ENCODE peak calls at places on chromosomes 13 and 19, in six cellular contexts. S, B, W, A, P and Y are unnamed samples.

GRCh38 chr19:19591133-19591825 is 27.2 kb downstream of the PBX4 start:
- DNase-seq in S (peak; percentile 50), B (no peak), W (peak; percentile 78), A (peak; percentile 92), P (no peak), Y (peak; percentile 94)

GRCh38 chr13:109922518-109922917 is 136.1 kb upstream of the IRS2 start:
- DNase-seq in S (no peak), B (no peak), W (no peak), A (no peak), P (no peak), Y (peak; percentile 32)

GRCh38 chr13:72820898-72821279 is 39.0 kb downstream of the PIBF1 start:
- DNase-seq in S (no peak), B (no peak), W (peak; percentile 92), A (no peak), P (no peak), Y (no peak)

GRCh38 chr13:109880371-109881346 is 94.3 kb upstream of the IRS2 start:
- DNase-seq in S (no peak), B (no peak), W (no peak), A (no peak), P (no peak), Y (no peak)

GRCh38 chr13:23999411-23999810 is 102.1 kb upstream of the C1QTNF9B start:
- DNase-seq in S (no peak), B (no peak), W (no peak), A (no peak), P (no peak), Y (no peak)

GRCh38 chr13:75458696-75459422 is 23.1 kb downstream of the TBC1D4 start:
- DNase-seq in S (peak; percentile 50), B (peak; percentile 48), W (peak; percentile 29), A (no peak), P (no peak), Y (no peak)

GRCh38 chr13:58476176-58476575 is 844.6 kb downstream of the PCDH17 start:
- DNase-seq in S (peak; percentile 28), B (no peak), W (peak; percentile 92), A (no peak), P (no peak), Y (no peak)

GRCh38 chr13:30610311-30610710 is 7.4 kb upstream of the USPL1 start:
- DNase-seq in S (no peak), B (no peak), W (no peak), A (no peak), P (no peak), Y (no peak)

GRCh38 chr19:34391813-34392212 is 12.4 kb upstream of the PDCD2L start:
- DNase-seq in S (no peak), B (no peak), W (no peak), A (no peak), P (peak; percentile 59), Y (no peak)

GRCh38 chr19:4061178-4061682 is 5.5 kb downstream of the ZBTB7A start:
- DNase-seq in S (peak; percentile 73), B (no peak), W (no peak), A (no peak), P (no peak), Y (no peak)

GRCh38 chr13:110575322-110576069 is 14.0 kb upstream of the RAB20 start:
- DNase-seq in S (peak; percentile 61), B (peak; percentile 44), W (peak; percentile 85), A (no peak), P (peak; percentile 29), Y (peak; percentile 59)

GRCh38 chr19:3691726-3692125 is 8.5 kb downstream of the PIP5K1C start:
- DNase-seq in S (no peak), B (no peak), W (no peak), A (no peak), P (no peak), Y (no peak)

GRCh38 chr13:45434556-45435371 is 16.6 kb upstream of the SLC25A30 start:
- DNase-seq in S (no peak), B (no peak), W (no peak), A (no peak), P (no peak), Y (no peak)

GRCh38 chr13:65260938-65261880 is 1968.9 kb downstream of the PCDH9 start:
- DNase-seq in S (no peak), B (no peak), W (no peak), A (no peak), P (no peak), Y (no peak)

GRCh38 chr19:46080561-46080960 is 39.8 kb upstream of the IGFL4 start:
- DNase-seq in S (no peak), B (no peak), W (no peak), A (peak; percentile 100), P (no peak), Y (peak; percentile 56)

GRCh38 chr19:28429356-28429755 is 783.6 kb downstream of the UQCRFS1 start:
- DNase-seq in S (no peak), B (no peak), W (no peak), A (no peak), P (no peak), Y (no peak)
- H3K4me2 ChIP-seq in S (no peak overlapping the region), B (no peak overlapping the region), W (no peak overlapping the region), A (no peak overlapping the region), P (no peak overlapping the region), Y (no peak overlapping the region)

GRCh38 chr19:52600639-52601024 is 30.5 kb downstream of the ZNF701 start:
- DNase-seq in S (no peak), B (no peak), W (no peak), A (no peak), P (no peak), Y (no peak)
- H3K27ac ChIP-seq in S (no peak overlapping the region), B (peak overlapping the region; percentile 54), W (peak overlapping the region; percentile 87), A (no peak overlapping the region), P (peak overlapping the region; percentile 73), Y (no peak overlapping the region)

DNA sequence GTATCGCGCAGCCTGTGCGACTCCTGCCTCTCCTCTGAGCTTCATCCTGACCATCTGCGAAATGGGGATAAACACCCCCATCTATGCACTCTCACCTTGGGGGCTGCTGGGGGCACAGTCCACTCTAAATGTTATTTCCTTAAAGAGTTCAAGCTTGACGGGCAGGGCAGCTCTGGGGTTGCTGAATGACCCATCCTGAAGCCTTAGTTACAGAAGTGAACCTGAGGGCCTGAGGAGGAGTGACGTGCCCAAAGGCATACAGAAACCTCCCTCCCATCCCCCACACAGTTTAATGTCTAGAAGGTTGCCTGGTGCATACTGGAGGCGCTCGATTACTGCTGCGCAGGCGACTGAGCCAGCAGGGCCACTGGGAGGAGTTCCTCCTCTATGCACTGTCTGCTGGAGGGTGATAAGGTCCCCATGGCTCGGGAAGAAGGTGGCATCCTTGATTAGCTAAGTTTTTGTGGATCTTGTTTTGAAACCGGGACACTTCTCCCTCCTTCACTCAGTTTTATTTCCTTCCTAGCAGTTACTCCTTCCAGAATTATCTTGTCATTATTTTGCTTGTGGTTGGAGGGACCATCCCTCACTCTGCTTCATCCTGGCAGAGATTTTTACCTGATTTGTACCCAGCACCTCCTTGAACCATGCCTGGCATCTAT is 572 bp upstream of the FKBP8 start:
- DNase-seq in S (peak; percentile 78), B (no peak), W (peak; percentile 91), A (peak; percentile 27), P (peak; percentile 93), Y (peak; percentile 56)
- H3K4me2 ChIP-seq in S (peak overlapping the region; percentile 87), B (peak overlapping the region; percentile 71), W (peak overlapping the region; percentile 70), A (peak overlapping the region; percentile 88), P (peak overlapping the region; percentile 90), Y (peak overlapping the region; percentile 86)

DNA sequence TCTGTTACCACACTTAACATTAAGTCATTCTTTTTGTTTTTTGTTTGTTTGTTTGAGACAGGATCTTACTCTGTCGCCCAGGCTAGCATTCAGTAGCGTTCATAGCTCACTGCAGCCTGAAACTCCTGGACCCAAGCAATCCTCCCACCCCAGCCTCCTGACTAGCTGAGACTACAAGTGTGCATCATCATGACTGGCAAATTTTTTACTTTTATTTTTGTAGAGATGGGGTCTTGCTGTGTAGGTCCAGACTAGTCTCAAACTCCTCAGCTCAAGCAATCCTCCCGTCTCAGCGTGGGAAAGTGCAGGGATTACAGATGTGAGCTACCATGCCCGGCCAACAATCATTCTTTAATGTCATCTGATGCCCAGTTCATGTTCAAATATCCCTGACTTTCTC is 3.3 kb downstream of the ALDH16A1 start:
- DNase-seq in S (no peak), B (no peak), W (no peak), A (no peak), P (no peak), Y (no peak)
- H3K27ac ChIP-seq in S (no peak overlapping the region), B (no peak overlapping the region), W (no peak overlapping the region), A (no peak overlapping the region), P (peak overlapping the region; percentile 26), Y (no peak overlapping the region)